ENCODE peak calls at places on chromosomes 11 and 22, in ten cellular contexts. H, M, S, W, A, U, D, K, Q and J are unnamed samples.

GRCh38 chr11:74957937-74958629 is 9.0 kb downstream of the SPCS2 start:
- DNase-seq in Q (no peak), A (no peak), K (no peak), S (no peak), M (no peak), H (no peak), W (no peak), U (no peak), D (no peak), J (no peak)

GRCh38 chr11:27623945-27624523 is 76.2 kb downstream of the BDNF start:
- DNase-seq in Q (no peak), W (no peak), S (no peak), U (no peak), K (no peak), D (no peak), M (no peak), H (no peak), A (no peak), J (no peak)

GRCh38 chr11:115201121-115201792 is 303.0 kb downstream of the CADM1 start:
- DNase-seq in W (no peak), S (no peak), Q (no peak), D (no peak), A (peak), K (no peak), U (peak), M (peak), H (no peak), J (no peak)

GRCh38 chr11:118180300-118180703 is 3.9 kb upstream of the SCN2B start:
- DNase-seq in D (peak), U (peak), Q (peak), W (peak), S (peak), A (no peak), M (peak), H (no peak), K (peak), J (peak)

GRCh38 chr11:64027619-64028397 is 7.9 kb upstream of the FLRT1 start:
- DNase-seq in Q (no peak), W (no peak), D (no peak), K (no peak), M (no peak), U (no peak), S (no peak), H (no peak), A (no peak), J (no peak)

GRCh38 chr11:102268985-102269470 is 48.3 kb upstream of the BIRC3 start:
- DNase-seq in U (no peak), D (no peak), Q (no peak), W (no peak), H (no peak), K (no peak), A (no peak), M (no peak), S (no peak), J (no peak)

GRCh38 chr22:43310311-43310710 is 32.9 kb downstream of the SCUBE1 start:
- DNase-seq in A (no peak), D (no peak), H (no peak), W (no peak), Q (no peak), S (no peak), K (no peak), U (no peak), M (no peak), J (no peak)

GRCh38 chr11:9214765-9215164 is 50.4 kb downstream of the DENND5A start:
- DNase-seq in U (peak), D (no peak), H (no peak), Q (peak), S (peak), K (no peak), A (no peak), W (peak), M (no peak), J (peak)

GRCh38 chr11:77201370-77201769 is 73.3 kb downstream of the MYO7A start:
- DNase-seq in W (no peak), D (no peak), S (no peak), K (no peak), U (no peak), A (no peak), Q (no peak), M (no peak), H (no peak), J (no peak)